ENCODE peak calls at places on chromosomes 4 and X, in seven cellular contexts. T is fibroblast of mammary gland, O is A549, D is dorsolateral prefrontal cortex, P is kidney, G is mesendoderm, X is HCT116. H is an unnamed sample.

GRCh38 chr4:128338634-128339355 is 51.2 kb upstream of the PGRMC2 start:
- DNase-seq in O (peak), G (no peak), P (no peak), D (no peak), T (peak), X (no peak), H (peak)

GRCh38 chrX:118116308-118117068 is at the start of gene KLHL13:
- DNase-seq in P (peak), T (peak), O (peak), X (no peak), G (peak), D (peak), H (peak)

GRCh38 chr4:183823394-183823793 is 81.7 kb upstream of the STOX2 start:
- DNase-seq in P (peak), X (no peak), D (no peak), T (peak), G (peak), O (peak), H (peak)

GRCh38 chr4:95534032-95534431 is 14.7 kb downstream of the UNC5C start:
- DNase-seq in X (no peak), O (no peak), G (no peak), T (no peak), P (no peak), D (no peak), H (no peak)

GRCh38 chrX:53261573-53261972 is 19.8 kb downstream of the IQSEC2 start:
- DNase-seq in T (no peak), X (no peak), O (no peak), G (no peak), P (no peak), D (no peak), H (no peak)

GRCh38 chrX:113759422-113759821 is 824.5 kb upstream of the HTR2C start:
- DNase-seq in D (no peak), O (no peak), T (no peak), X (no peak), P (no peak), G (no peak), H (no peak)

GRCh38 chrX:13506574-13506973 is 62.8 kb upstream of the EGFL6 start:
- DNase-seq in D (no peak), P (no peak), O (peak), G (peak), X (peak), T (peak), H (peak)

GRCh38 chrX:66680451-66680850 is 41.6 kb upstream of the EDA2R start:
- DNase-seq in T (peak), D (no peak), P (no peak), X (no peak), G (no peak), O (no peak), H (peak)

GRCh38 chr4:47143261-47143660 is 111.9 kb downstream of the GABRB1 start:
- DNase-seq in P (no peak), G (no peak), T (no peak), D (no peak), O (no peak), X (no peak), H (no peak)

GRCh38 chr4:122758033-122758432 is 25.5 kb downstream of the BBS12 start:
- DNase-seq in T (peak), G (peak), O (peak), P (no peak), X (peak), D (no peak), H (peak)

GRCh38 chr4:56656346-56656643 is 24.8 kb downstream of the HOPX start:
- DNase-seq in X (no peak), G (no peak), P (peak), D (no peak), O (no peak), T (no peak), H (peak)
- H3K4me3 ChIP-seq in X (no peak), G (no peak), P (no peak), D (peak), O (no peak), T (peak), H (peak)

DNA sequence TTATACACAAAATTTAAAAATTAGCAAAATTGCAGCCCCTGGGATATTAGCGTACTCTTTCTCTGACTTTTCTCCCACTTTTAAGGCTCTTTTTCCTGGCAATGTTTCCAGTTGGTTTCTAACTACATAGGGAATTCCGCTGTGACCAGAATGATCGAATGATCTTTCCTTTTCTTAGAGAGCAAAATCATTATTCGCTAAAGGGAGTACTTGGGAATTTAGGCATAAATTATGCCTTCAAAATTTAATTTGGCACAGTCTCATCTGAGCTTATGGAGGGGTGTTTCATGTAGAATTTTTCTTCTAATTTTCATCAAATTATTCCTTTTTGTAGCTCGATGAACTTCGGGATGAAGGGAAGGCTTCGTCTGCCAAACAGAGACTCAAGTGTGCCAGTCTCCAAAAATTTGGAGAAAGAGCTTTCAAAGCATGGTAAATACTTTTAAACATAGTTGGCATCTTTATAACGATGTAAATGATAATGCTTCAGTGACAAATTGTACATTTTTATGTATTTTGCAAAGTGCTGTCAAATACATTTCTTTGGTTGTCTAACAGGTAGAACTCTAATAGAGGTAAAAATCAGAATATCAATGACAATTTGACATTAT is 6.0 kb downstream of the ALB start:
- DNase-seq in T (no peak), D (no peak), O (no peak), G (no peak), X (no peak), P (no peak), H (no peak)
- H3K4me3 ChIP-seq in T (no peak), D (no peak), O (no peak), G (no peak), X (no peak), P (no peak), H (no peak)

DNA sequence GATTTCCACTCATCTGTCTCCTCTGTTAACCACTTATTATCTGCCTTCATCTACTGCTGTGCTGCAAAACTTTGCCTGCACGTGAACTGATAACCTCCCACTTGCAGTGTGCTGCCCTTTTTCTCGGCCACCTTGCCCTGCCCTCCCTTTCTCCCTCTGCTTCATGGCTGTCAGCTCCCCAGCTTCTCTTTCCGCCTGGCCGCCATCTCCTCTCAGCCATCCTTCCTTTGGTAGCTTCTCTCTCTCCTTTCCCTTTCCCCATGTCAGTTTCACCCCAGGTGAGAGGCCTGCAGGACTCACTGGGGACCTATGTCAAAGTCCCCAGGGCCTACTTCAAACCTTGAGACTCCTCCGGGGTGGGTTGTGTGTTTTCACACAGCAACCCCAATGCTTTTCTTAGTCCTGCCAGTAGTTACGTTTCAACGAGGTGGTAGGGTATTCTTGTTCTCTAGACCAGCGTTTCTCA is 6.6 kb downstream of the MSL3 start:
- DNase-seq in D (no peak), P (no peak), G (no peak), O (no peak), X (no peak), T (no peak), H (no peak)
- H3K4me3 ChIP-seq in D (no peak), P (no peak), G (no peak), O (no peak), X (no peak), T (no peak), H (no peak)

DNA sequence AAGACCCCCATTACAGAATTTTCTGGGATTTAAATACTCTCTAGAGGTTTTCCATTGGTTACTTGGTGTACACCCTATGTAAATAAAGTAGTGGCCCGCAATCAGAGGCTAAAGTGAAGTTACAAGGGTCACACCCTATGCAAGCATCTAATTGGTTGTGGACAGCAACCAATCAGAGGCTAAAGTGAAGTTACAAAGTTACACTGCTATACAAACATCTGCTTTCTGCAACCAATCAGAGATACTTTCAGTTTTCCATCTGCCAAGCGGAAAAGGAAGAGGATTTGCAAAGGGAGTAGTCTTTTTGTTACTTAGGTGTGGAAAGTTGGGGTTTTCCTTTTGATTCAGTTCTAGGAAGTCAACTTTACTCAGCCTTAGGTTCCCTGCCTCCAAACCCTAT is 2.0 kb upstream of the ATRX start:
- DNase-seq in O (peak), P (no peak), G (peak), X (peak), D (no peak), T (peak), H (peak)
- H3K4me3 ChIP-seq in O (peak), P (peak), G (no peak), X (peak), D (no peak), T (no peak), H (no peak)

GRCh38 chrX:85994228-85994627 is 53.1 kb downstream of the CHM start:
- DNase-seq in X (no peak), O (no peak), D (no peak), P (no peak), T (peak), G (no peak), H (no peak)
- H3K4me3 ChIP-seq in X (no peak), O (no peak), D (no peak), P (no peak), T (no peak), G (no peak), H (no peak)

GRCh38 chr4:67699603-67700002 is 1.4 kb downstream of the UBA6 start:
- DNase-seq in X (no peak), P (no peak), T (no peak), G (no peak), D (no peak), O (no peak), H (no peak)

GRCh38 chr4:67700874-67701850 is at the start of gene UBA6:
- DNase-seq in T (peak), P (peak), X (peak), G (peak), D (peak), O (peak), H (peak)

GRCh38 chr4:67700119-67700873 is 659 bp downstream of the UBA6 start:
- DNase-seq in G (no peak), X (no peak), O (no peak), P (no peak), T (peak), D (no peak), H (peak)

GRCh38 chr4:67704843-67705242 is 3.9 kb upstream of the UBA6 start:
- DNase-seq in O (no peak), D (no peak), P (no peak), T (no peak), G (no peak), X (no peak), H (no peak)

GRCh38 chr4:67702166-67702565 is 1.2 kb upstream of the UBA6 start:
- DNase-seq in P (no peak), X (no peak), T (no peak), D (no peak), G (no peak), O (no peak), H (no peak)
- H3K4me3 ChIP-seq in P (peak), X (peak), T (peak), D (peak), G (no peak), O (peak), H (peak)

DNA sequence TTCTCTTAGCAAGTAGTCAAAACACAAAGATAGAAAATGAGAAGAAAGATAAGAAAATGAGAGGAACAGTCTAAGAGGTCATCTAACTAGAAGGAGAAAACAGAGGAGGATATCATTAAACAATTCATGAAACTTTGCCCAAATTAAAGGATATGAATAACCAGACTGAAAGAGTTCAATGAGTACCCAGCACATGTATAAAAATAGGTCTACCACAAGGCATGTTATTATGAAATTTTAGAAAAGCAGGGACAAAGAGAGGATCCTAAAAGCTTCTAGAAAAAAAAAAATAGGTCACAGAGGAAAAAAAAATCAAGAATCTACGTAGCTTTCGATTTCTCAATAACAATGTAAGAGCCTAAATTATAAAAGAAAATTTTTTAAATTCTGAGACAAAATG is 118.5 kb downstream of the WDFY3 start:
- DNase-seq in T (no peak), P (no peak), D (no peak), G (no peak), O (no peak), X (no peak), H (no peak)
- H3K4me3 ChIP-seq in T (no peak), P (no peak), D (no peak), G (no peak), O (no peak), X (no peak), H (no peak)

GRCh38 chrX:81286075-81286474 is 84.2 kb downstream of the SH3BGRL start:
- DNase-seq in P (no peak), O (peak), X (no peak), D (no peak), T (no peak), G (no peak), H (no peak)

GRCh38 chrX:81291996-81292395 is 90.1 kb downstream of the SH3BGRL start:
- DNase-seq in T (no peak), P (no peak), D (no peak), G (no peak), O (peak), X (no peak), H (no peak)

DNA sequence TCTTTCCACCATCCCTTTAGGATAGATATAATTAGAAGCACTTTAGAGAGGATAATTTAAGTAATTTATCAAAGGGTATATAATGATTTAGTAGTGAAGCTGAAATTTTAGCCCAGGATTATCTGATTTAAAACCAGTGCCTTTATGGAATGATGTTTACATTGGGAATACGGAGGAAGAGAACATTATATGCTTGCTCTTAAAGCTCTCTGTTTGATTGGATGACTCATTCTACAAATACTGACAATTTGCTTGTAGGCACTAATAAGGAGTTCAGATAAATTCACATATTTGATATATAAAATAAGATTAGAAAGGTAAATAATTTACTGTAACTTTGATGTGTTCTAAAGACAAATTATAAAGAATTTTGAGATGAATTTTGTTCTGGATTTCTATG is 84.7 kb downstream of the SH3BGRL start:
- DNase-seq in G (no peak), P (no peak), X (no peak), T (no peak), O (no peak), D (no peak), H (no peak)
- H3K4me3 ChIP-seq in G (no peak), P (no peak), X (no peak), T (no peak), O (no peak), D (no peak), H (no peak)

GRCh38 chr4:142141201-142141600 is 504.8 kb downstream of the IL15 start:
- DNase-seq in T (no peak), G (no peak), P (no peak), D (no peak), O (no peak), X (no peak), H (no peak)
- H3K4me3 ChIP-seq in T (no peak), G (no peak), P (no peak), D (no peak), O (no peak), X (no peak), H (no peak)

GRCh38 chrX:40964008-40964407 is 121.2 kb upstream of the USP9X start:
- DNase-seq in P (no peak), O (no peak), X (no peak), T (no peak), D (no peak), G (no peak), H (no peak)
- H3K4me3 ChIP-seq in P (no peak), O (no peak), X (no peak), T (no peak), D (no peak), G (no peak), H (no peak)

H was measured in epithelial cell of esophagus.